ENCODE peak calls at places on chromosomes 12 and 14, in five cellular contexts. O is H1, Z is K562, E is IMR-90, I is mammary epithelial cell. V is an unnamed sample.

GRCh38 chr12:1481919-1482318 is 112.5 kb downstream of the FBXL14 start:
- DNase-seq in O (no peak), Z (no peak), E (no peak), I (no peak), V (no peak)

GRCh38 chr12:1594045-1594294 is 411 bp downstream of the FBXL14 start:
- DNase-seq in O (no peak), Z (no peak), E (no peak), I (peak; percentile 66), V (no peak)

GRCh38 chr14:39467889-39468524 is 35.8 kb upstream of the FBXO33 start:
- DNase-seq in O (peak; percentile 66), Z (no peak), E (peak; percentile 43), I (peak; percentile 26), V (peak; percentile 22)

GRCh38 chr12:101127521-101128219 is 82.4 kb downstream of the SLC5A8 start:
- DNase-seq in O (no peak), Z (no peak), E (peak; percentile 80), I (no peak), V (peak; percentile 70)

GRCh38 chr12:12467222-12467621 is 95.4 kb downstream of the DUSP16 start:
- DNase-seq in O (no peak), Z (no peak), E (no peak), I (no peak), V (no peak)

GRCh38 chr12:23222801-23223200 is 597.8 kb downstream of the ETNK1 start:
- DNase-seq in O (no peak), Z (no peak), E (no peak), I (peak; percentile 29), V (no peak)

GRCh38 chr12:113003631-113004030 is 25.3 kb downstream of the OAS2 start:
- DNase-seq in O (no peak), Z (no peak), E (no peak), I (no peak), V (no peak)

GRCh38 chr12:79415754-79416435 is 274.9 kb downstream of the PAWR start:
- DNase-seq in O (no peak), Z (no peak), E (peak; percentile 77), I (peak; percentile 73), V (peak; percentile 70)

GRCh38 chr12:39012870-39013269 is 107.5 kb upstream of the CPNE8 start:
- DNase-seq in O (no peak), Z (no peak), E (no peak), I (peak; percentile 1), V (peak; percentile 1)

GRCh38 chr14:78606111-78606510 is 435.9 kb downstream of the NRXN3 start:
- DNase-seq in O (no peak), Z (no peak), E (peak; percentile 75), I (peak; percentile 1), V (peak; percentile 88)

GRCh38 chr14:103199141-103199540 is 75.9 kb downstream of the TNFAIP2 start:
- DNase-seq in O (no peak), Z (no peak), E (peak; percentile 52), I (no peak), V (peak; percentile 26)

GRCh38 chr14:99806841-99807240 is 13.6 kb downstream of the EML1 start:
- DNase-seq in O (no peak), Z (no peak), E (no peak), I (no peak), V (no peak)

GRCh38 chr12:101004891-101005290 is 205.1 kb downstream of the SLC5A8 start:
- DNase-seq in O (no peak), Z (no peak), E (peak; percentile 16), I (no peak), V (no peak)

GRCh38 chr14:74909911-74910310 is 13.1 kb downstream of the RPS6KL1 start:
- DNase-seq in O (no peak), Z (no peak), E (no peak), I (no peak), V (no peak)

GRCh38 chr14:58747181-58747580 is 109.4 kb downstream of the DACT1 start:
- DNase-seq in O (no peak), Z (no peak), E (peak; percentile 86), I (peak; percentile 89), V (peak; percentile 96)

GRCh38 chr14:53509845-53510244 is 356.7 kb upstream of the DDHD1 start:
- DNase-seq in O (no peak), Z (no peak), E (peak; percentile 70), I (peak; percentile 97), V (no peak)

GRCh38 chr12:77609016-77609415 is 221.7 kb upstream of the NAV3 start:
- DNase-seq in O (no peak), Z (no peak), E (no peak), I (no peak), V (no peak)

GRCh38 chr12:53917126-53917525 is 21.5 kb upstream of the HOXC13 start:
- DNase-seq in O (no peak), Z (no peak), E (no peak), I (no peak), V (no peak)
- H3K27me3 ChIP-seq in O (peaks cover 5% of the 10 kb centered on the region), Z (peaks cover 12% of the 10 kb centered on the region), E (peaks cover 5% of the 10 kb centered on the region), I (no peaks in the 10 kb centered on the region), V (peaks cover 4% of the 10 kb centered on the region)

GRCh38 chr12:3225154-3225795 is 148.1 kb downstream of the TSPAN9 start:
- DNase-seq in O (no peak), Z (no peak), E (peak; percentile 92), I (no peak), V (peak; percentile 71)
- H3K4me3 ChIP-seq in O (no peak overlapping the region), Z (no peak overlapping the region), E (no peak overlapping the region), I (no peak overlapping the region), V (no peak overlapping the region)

GRCh38 chr12:119245904-119246494 is 67.3 kb downstream of the HSPB8 start:
- DNase-seq in O (no peak), Z (no peak), E (no peak), I (no peak), V (no peak)

GRCh38 chr12:119247007-119247719 is 68.4 kb downstream of the HSPB8 start:
- DNase-seq in O (no peak), Z (no peak), E (no peak), I (no peak), V (no peak)

GRCh38 chr12:119247720-119248043 is 69.0 kb downstream of the HSPB8 start:
- DNase-seq in O (no peak), Z (no peak), E (no peak), I (no peak), V (no peak)

DNA sequence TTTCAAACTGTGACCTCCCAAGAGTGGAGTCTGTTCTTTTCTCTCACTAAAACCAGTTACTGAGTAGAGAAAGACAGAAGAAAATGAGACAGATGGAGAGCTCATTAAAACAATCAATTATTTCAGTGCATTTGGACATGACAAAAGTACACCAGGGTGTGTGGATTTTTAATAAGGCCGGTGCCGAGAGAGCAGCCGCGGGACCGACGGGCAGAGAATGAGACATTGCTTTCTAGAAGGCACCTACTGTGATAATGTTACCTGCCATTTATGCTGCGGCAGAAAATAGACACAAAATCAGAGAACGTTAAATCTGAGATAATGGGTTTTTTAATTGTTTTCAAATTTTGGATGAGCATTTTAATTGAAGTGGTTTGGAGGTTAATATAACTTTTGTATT is 70.7 kb downstream of the HSPB8 start:
- DNase-seq in O (no peak), Z (no peak), E (no peak), I (no peak), V (no peak)
- H2AFZ ChIP-seq in O (no peak overlapping the region), Z (no peak overlapping the region), E (no peak overlapping the region), I (no peak overlapping the region), V (no peak overlapping the region)

GRCh38 chr14:76377675-76378074 is 1.7 kb downstream of the ESRRB start:
- DNase-seq in O (no peak), Z (no peak), E (no peak), I (no peak), V (no peak)
- H3K27me3 ChIP-seq in O (peaks cover 61% of the 10 kb centered on the region), Z (no peaks in the 10 kb centered on the region), E (peaks cover 75% of the 10 kb centered on the region), I (peaks cover 27% of the 10 kb centered on the region), V (peaks cover 73% of the 10 kb centered on the region)

DNA sequence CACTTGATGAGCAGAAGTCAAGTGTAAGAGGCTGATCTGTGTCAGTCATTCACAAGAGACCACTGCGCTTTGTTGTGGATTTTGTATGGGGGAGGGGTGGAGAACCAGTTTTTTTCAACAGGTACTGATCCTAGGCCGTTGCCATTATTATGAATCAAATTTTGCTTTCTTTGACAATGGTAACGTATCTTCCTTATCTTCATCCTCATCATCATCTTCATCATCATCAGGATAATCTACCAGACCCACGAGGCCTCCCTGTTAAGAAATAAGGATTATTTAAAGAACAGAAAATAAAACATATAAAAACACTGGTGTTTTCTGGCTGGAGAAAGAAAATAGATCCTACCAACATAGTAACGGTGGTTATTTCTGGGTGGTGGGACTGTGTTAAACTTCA is 41.0 kb upstream of the CCDC88C start:
- DNase-seq in O (no peak), Z (no peak), E (no peak), I (no peak), V (no peak)
- H3K4me3 ChIP-seq in O (no peak overlapping the region), Z (no peak overlapping the region), E (no peak overlapping the region), I (no peak overlapping the region), V (no peak overlapping the region)

DNA sequence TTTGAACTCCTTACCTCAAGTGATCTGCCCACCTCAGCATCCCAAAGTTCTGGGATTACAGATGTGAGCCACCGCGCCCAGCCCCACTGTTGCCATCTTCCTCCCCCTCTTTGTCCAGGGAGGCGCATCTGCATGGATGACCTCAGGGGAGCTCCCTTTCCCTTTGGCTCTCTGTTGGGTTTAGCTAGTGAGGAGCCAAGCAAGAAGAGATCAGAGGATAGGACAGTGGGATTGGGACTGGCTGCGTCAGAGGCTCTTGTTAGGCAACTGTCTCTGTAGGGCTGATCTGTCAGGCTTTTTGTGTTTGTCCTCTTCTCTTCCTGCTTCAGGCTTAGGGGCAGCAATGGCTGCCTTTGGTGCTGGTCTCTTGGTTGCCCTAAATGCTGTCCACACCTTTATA is 8.5 kb upstream of the IFT81 start:
- DNase-seq in O (no peak), Z (no peak), E (no peak), I (no peak), V (no peak)
- H2AFZ ChIP-seq in O (peak overlapping the region; percentile 78), Z (no peak overlapping the region), E (no peak overlapping the region), I (no peak overlapping the region), V (no peak overlapping the region)

GRCh38 chr14:56807586-56808168 is 2.6 kb downstream of the OTX2 start:
- DNase-seq in O (peak; percentile 56), Z (no peak), E (no peak), I (no peak), V (no peak)
- H3K27me3 ChIP-seq in O (peaks cover 62% of the 10 kb centered on the region), Z (peaks cover 6% of the 10 kb centered on the region), E (peaks cover 91% of the 10 kb centered on the region), I (peaks cover 68% of the 10 kb centered on the region), V (peaks cover 84% of the 10 kb centered on the region)

DNA sequence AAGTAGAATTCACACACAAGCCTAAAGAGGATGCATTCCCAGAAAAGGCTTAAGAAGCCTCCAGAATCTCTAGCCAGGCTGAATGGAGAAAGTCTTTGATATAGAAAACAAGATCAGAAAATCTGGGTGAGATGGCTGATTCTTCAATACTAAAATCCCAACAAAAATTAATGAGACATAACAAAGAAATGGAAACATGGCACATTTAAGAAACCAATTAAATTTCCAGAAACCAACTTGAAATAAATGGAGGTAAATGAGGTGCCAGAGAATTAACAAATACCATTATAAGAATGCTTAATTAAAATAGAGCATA is 51.9 kb downstream of the CPSF6 start:
- DNase-seq in O (no peak), Z (no peak), E (no peak), I (no peak), V (no peak)
- H3K4me3 ChIP-seq in O (no peak overlapping the region), Z (no peak overlapping the region), E (no peak overlapping the region), I (no peak overlapping the region), V (no peak overlapping the region)

V was measured in astrocyte.